ENCODE peak calls at places on chromosome 12, in six cellular contexts. C is cardiac fibroblast; M is NCI-H460; Q is pons; O is stimulated activated CD8-positive, alpha-beta memory T cell treated with anti-CD3 and anti-CD28 coated beads, Interleukin-7, amount 100 ng/mL, for 1 hour; P is iPS-NIHi11. Z is an unnamed sample.

GRCh38 chr12:67650127-67650495 is 1.6 kb downstream of the DYRK2 start:
- DNase-seq in O (no peak), M (no peak), P (no peak), C (peak), Q (no peak), Z (no peak)

GRCh38 chr12:117671734-117672133 is 297.1 kb downstream of the KSR2 start:
- DNase-seq in Q (no peak), P (peak), O (no peak), M (no peak), C (no peak), Z (no peak)

GRCh38 chr12:23600936-23601335 is 348.5 kb downstream of the SOX5 start:
- DNase-seq in P (no peak), O (no peak), C (no peak), M (no peak), Q (peak), Z (no peak)

GRCh38 chr12:107264667-107265066 is 171.3 kb upstream of the CRY1 start:
- DNase-seq in O (no peak), Q (no peak), M (no peak), P (no peak), C (no peak), Z (no peak)

GRCh38 chr12:85058339-85058738 is 22.2 kb downstream of the LRRIQ1 start:
- DNase-seq in O (no peak), Q (no peak), M (no peak), C (no peak), P (no peak), Z (no peak)

GRCh38 chr12:110583137-110584059 is at the start of gene PPTC7:
- DNase-seq in C (peak), M (peak), P (peak), O (peak), Q (peak), Z (peak)

GRCh38 chr12:78929075-78929418 is 64.5 kb downstream of the SYT1 start:
- DNase-seq in O (no peak), M (no peak), P (no peak), Q (no peak), C (no peak), Z (no peak)

GRCh38 chr12:79997115-79997805 is 62.4 kb upstream of the PPP1R12A start:
- DNase-seq in P (no peak), C (peak), Q (no peak), O (no peak), M (no peak), Z (no peak)

GRCh38 chr12:109752117-109753053 is 38.8 kb downstream of the FAM222A start:
- DNase-seq in Q (no peak), O (no peak), P (no peak), M (no peak), C (no peak), Z (no peak)

GRCh38 chr12:54701940-54702592 is 53.9 kb upstream of the DCD start:
- DNase-seq in C (peak), O (no peak), M (peak), P (peak), Q (peak), Z (peak)

GRCh38 chr12:9702239-9702638 is 30.7 kb downstream of the CLECL1 start:
- DNase-seq in P (no peak), O (no peak), C (no peak), Q (no peak), M (no peak), Z (no peak)

GRCh38 chr12:54016478-54016964 is 7.7 kb downstream of the HOXC8 start:
- DNase-seq in C (no peak), Q (no peak), O (no peak), M (peak), P (no peak), Z (no peak)

GRCh38 chr12:6688543-6688999 is 604 bp downstream of the ZNF384 start:
- DNase-seq in C (no peak), Q (peak), M (no peak), P (no peak), O (peak), Z (no peak)

GRCh38 chr12:78799679-78800078 is 64.9 kb upstream of the SYT1 start:
- DNase-seq in P (no peak), O (no peak), C (no peak), M (no peak), Q (no peak), Z (no peak)

Z was measured in SK-N-MC.